ENCODE peak calls at places on chromosomes 4 and X, in nine cellular contexts. U is midbrain; V is posterior vena cava; K is activated CD4-positive, alpha-beta T cell treated with anti-CD3 and anti-CD28 coated beads, Interleukin-2, amount 50 U/mL, for 1 hour; E is EL; T is right atrium auricular region; O is GM18507; W is pons; P is NCI-H2081. G is an unnamed sample.

GRCh38 chr4:121696140-121696640 is 590 bp downstream of the ANXA5 start:
- DNase-seq in U (peak), V (peak), K (peak), E (peak), T (peak), O (no peak), W (peak), P (peak), G (peak)

GRCh38 chr4:140533951-140534480 is 10.0 kb downstream of the ELMOD2 start:
- DNase-seq in U (no peak), V (no peak), K (no peak), E (peak), T (no peak), O (no peak), W (no peak), P (no peak), G (no peak)

GRCh38 chr4:142883433-142883832 is 37.3 kb upstream of the INPP4B start:
- DNase-seq in U (no peak), V (no peak), K (no peak), E (peak), T (no peak), O (no peak), W (peak), P (no peak), G (no peak)

GRCh38 chrX:36334508-36335015 is 415.0 kb downstream of the CFAP47 start:
- DNase-seq in U (no peak), V (no peak), K (no peak), E (no peak), T (no peak), O (no peak), W (no peak), P (no peak), G (no peak)

GRCh38 chr4:152585036-152585439 is 49.1 kb upstream of the FBXW7 start:
- DNase-seq in U (no peak), V (no peak), K (no peak), E (no peak), T (no peak), O (no peak), W (no peak), P (no peak), G (no peak)

GRCh38 chr4:139188648-139189416 is 11.8 kb upstream of the ELF2 start:
- DNase-seq in U (no peak), V (no peak), K (no peak), E (no peak), T (no peak), O (no peak), W (peak), P (no peak), G (no peak)

GRCh38 chr4:78058591-78059523 is 1.7 kb downstream of the FRAS1 start:
- DNase-seq in U (no peak), V (peak), K (no peak), E (peak), T (no peak), O (no peak), W (no peak), P (peak), G (peak)

GRCh38 chr4:170399894-170400293 is 310.1 kb upstream of the AADAT start:
- DNase-seq in U (no peak), V (no peak), K (no peak), E (no peak), T (no peak), O (no peak), W (no peak), P (no peak), G (no peak)

GRCh38 chr4:66266035-66266434 is 595.7 kb upstream of the EPHA5 start:
- DNase-seq in U (no peak), V (peak), K (no peak), E (no peak), T (no peak), O (no peak), W (no peak), P (no peak), G (no peak)

GRCh38 chr4:188841523-188841922 is 702.3 kb downstream of the TRIML1 start:
- DNase-seq in U (no peak), V (no peak), K (no peak), E (peak), T (no peak), O (no peak), W (no peak), P (no peak), G (no peak)

GRCh38 chr4:185307136-185307950 is 88.4 kb downstream of the LRP2BP start:
- DNase-seq in U (no peak), V (no peak), K (no peak), E (no peak), T (no peak), O (no peak), W (no peak), P (no peak), G (no peak)

GRCh38 chrX:5388087-5388486 is 840.6 kb downstream of the NLGN4X start:
- DNase-seq in U (peak), V (no peak), K (no peak), E (no peak), T (no peak), O (no peak), W (peak), P (no peak), G (no peak)

GRCh38 chrX:13404364-13404763 is 84.5 kb upstream of the ATXN3L start:
- DNase-seq in U (no peak), V (no peak), K (no peak), E (no peak), T (no peak), O (no peak), W (no peak), P (no peak), G (no peak)

GRCh38 chr4:120446051-120446567 is 379.5 kb upstream of the MAD2L1 start:
- DNase-seq in U (no peak), V (no peak), K (no peak), E (no peak), T (no peak), O (no peak), W (no peak), P (no peak), G (no peak)

GRCh38 chr4:141356936-141357335 is 136.2 kb downstream of the ZNF330 start:
- DNase-seq in U (no peak), V (no peak), K (no peak), E (no peak), T (no peak), O (no peak), W (no peak), P (no peak), G (no peak)

GRCh38 chrX:154136627-154137161 is 7.3 kb upstream of the OPN1LW start:
- DNase-seq in U (peak), V (peak), K (peak), E (peak), T (peak), O (peak), W (peak), P (peak), G (peak)

GRCh38 chr4:98448923-98449322 is 187.7 kb downstream of the RAP1GDS1 start:
- DNase-seq in U (no peak), V (no peak), K (no peak), E (no peak), T (no peak), O (no peak), W (no peak), P (no peak), G (no peak)